ENCODE peak calls at places on chromosomes 5 and 9, in four cellular contexts. K is stimulated activated CD8-positive, alpha-beta memory T cell treated with anti-CD3 and anti-CD28 coated beads, Interleukin-7, amount 100 ng/mL, for 48 hours; B is AG09309; U is tibial nerve. M is an unnamed sample.

GRCh38 chr9:115276621-115277020 is 158.7 kb upstream of the TNC start:
- DNase-seq in K (no peak), B (no peak), U (no peak), M (no peak)

GRCh38 chr5:81552844-81553569 is 159.1 kb upstream of the ACOT12 start:
- DNase-seq in K (no peak), B (no peak), U (no peak), M (no peak)

GRCh38 chr9:5760338-5760737 is 72.6 kb downstream of the ERMP1 start:
- DNase-seq in K (no peak), B (no peak), U (no peak), M (no peak)

GRCh38 chr5:54171645-54172384 is 138.6 kb downstream of the ARL15 start:
- DNase-seq in K (no peak), B (no peak), U (no peak), M (no peak)

GRCh38 chr9:68950689-68951088 is 63.2 kb downstream of the PRKACG start:
- DNase-seq in K (no peak), B (no peak), U (no peak), M (no peak)

GRCh38 chr9:33524431-33524947 is 438 bp downstream of the ANKRD18B start:
- DNase-seq in K (no peak), B (no peak), U (no peak), M (no peak)

GRCh38 chr9:93081081-93081529 is 14.9 kb upstream of the CARD19 start:
- DNase-seq in K (no peak), B (no peak), U (no peak), M (no peak)

GRCh38 chr9:7394007-7394774 is 405.4 kb downstream of the DMAC1 start:
- DNase-seq in K (no peak), B (no peak), U (no peak), M (no peak)

GRCh38 chr5:168752416-168753190 is 173.4 kb upstream of the PANK3 start:
- DNase-seq in K (no peak), B (no peak), U (no peak), M (no peak)

GRCh38 chr5:64665243-64665642 is 25.1 kb upstream of the SHISAL2B start:
- DNase-seq in K (no peak), B (no peak), U (no peak), M (no peak)